ENCODE peak calls at places on chromosomes 5 and 9, in four cellular contexts. E, X, Q and Z are unnamed samples.

GRCh38 chr5:39423331-39423751 is 1.4 kb downstream of the DAB2 start:
- DNase-seq in Q (peak), E (peak), X (no peak), Z (no peak)

GRCh38 chr9:13424204-13424603 is 144.7 kb upstream of the MPDZ start:
- DNase-seq in X (no peak), E (no peak), Q (no peak), Z (no peak)

GRCh38 chr9:76092572-76092971 is 202.1 kb downstream of the PCSK5 start:
- DNase-seq in Q (no peak), X (no peak), E (no peak), Z (no peak)

GRCh38 chr9:91836515-91836914 is 113.5 kb downstream of the ROR2 start:
- DNase-seq in E (no peak), Q (no peak), X (no peak), Z (no peak)

GRCh38 chr5:109145139-109145538 is 264.6 kb downstream of the PJA2 start:
- DNase-seq in X (no peak), E (no peak), Q (no peak), Z (no peak)

GRCh38 chr9:13205824-13206223 is 73.7 kb downstream of the MPDZ start:
- DNase-seq in X (no peak), Q (peak), E (no peak), Z (no peak)

GRCh38 chr9:90979614-90980013 is 178.0 kb downstream of the SYK start:
- DNase-seq in E (no peak), Q (no peak), X (no peak), Z (no peak)

GRCh38 chr5:69213513-69214215 is 21.0 kb upstream of the CDK7 start:
- DNase-seq in E (no peak), Q (peak), X (no peak), Z (no peak)

GRCh38 chr9:130027533-130028370 is 15.2 kb downstream of the FNBP1 start:
- DNase-seq in X (no peak), E (no peak), Q (peak), Z (no peak)

GRCh38 chr9:38068616-38068865 is 486 bp downstream of the SHB start:
- DNase-seq in Q (no peak), E (no peak), X (no peak), Z (no peak)